ENCODE peak calls at places on chromosomes 4 and X, in seven cellular contexts. J is A549, X is IMR-90, O is fibroblast of pulmonary artery, W is tibial nerve, C is cardiac fibroblast, T is GM23338. R is an unnamed sample.

GRCh38 chrX:115616943-115617563 is 56.1 kb downstream of the PLS3 start:
- DNase-seq in J (peak; percentile 85), W (no peak), X (peak; percentile 84), O (peak; percentile 49), T (no peak), C (peak; percentile 20), R (no peak)

GRCh38 chrX:98299785-98300184 is 1416.1 kb downstream of the RPA4 start:
- DNase-seq in X (no peak), J (peak; percentile 1), O (peak; percentile 0), C (no peak), T (no peak), W (no peak), R (no peak)

GRCh38 chr4:112152496-112152895 is 7.2 kb downstream of the FAM241A start:
- DNase-seq in J (no peak), W (no peak), O (no peak), X (no peak), T (no peak), C (no peak), R (no peak)

GRCh38 chrX:102846544-102847236 is 90.4 kb upstream of the RAB40AL start:
- DNase-seq in O (peak; percentile 22), X (peak; percentile 73), T (no peak), C (peak; percentile 4), W (no peak), J (no peak), R (no peak)

GRCh38 chrX:37921758-37922157 is 74.4 kb upstream of the DYNLT3 start:
- DNase-seq in J (no peak), W (no peak), X (peak; percentile 66), T (no peak), C (peak; percentile 3), O (peak; percentile 39), R (no peak)

GRCh38 chr4:93072292-93072691 is 756.3 kb upstream of the ATOH1 start:
- DNase-seq in O (no peak), J (no peak), C (no peak), T (no peak), W (no peak), X (no peak), R (no peak)

GRCh38 chr4:156788782-156789181 is 182.8 kb downstream of the PDGFC start:
- DNase-seq in O (no peak), W (no peak), J (no peak), T (no peak), C (no peak), X (no peak), R (no peak)

GRCh38 chr4:71867598-71867997 is 83.7 kb upstream of the GC start:
- DNase-seq in T (no peak), J (no peak), C (no peak), X (peak; percentile 0), O (peak; percentile 11), W (no peak), R (no peak)

GRCh38 chr4:13990596-13991589 is 363.4 kb upstream of the BOD1L1 start:
- DNase-seq in T (no peak), O (peak; percentile 44), C (peak; percentile 39), X (peak; percentile 25), W (no peak), J (peak; percentile 91), R (no peak)

GRCh38 chr4:40552536-40552935 is 77.1 kb downstream of the RBM47 start:
- DNase-seq in W (no peak), C (no peak), O (no peak), J (peak; percentile 55), X (no peak), T (peak; percentile 58), R (no peak)

GRCh38 chr4:34158883-34159282 is 2085.4 kb downstream of the ARAP2 start:
- DNase-seq in J (no peak), T (no peak), C (no peak), W (no peak), O (no peak), X (peak; percentile 27), R (peak; percentile 7)

GRCh38 chrX:13212191-13212651 is 107.6 kb downstream of the ATXN3L start:
- DNase-seq in X (peak; percentile 13), C (peak; percentile 59), O (peak; percentile 67), T (no peak), J (no peak), W (no peak), R (no peak)

DNA sequence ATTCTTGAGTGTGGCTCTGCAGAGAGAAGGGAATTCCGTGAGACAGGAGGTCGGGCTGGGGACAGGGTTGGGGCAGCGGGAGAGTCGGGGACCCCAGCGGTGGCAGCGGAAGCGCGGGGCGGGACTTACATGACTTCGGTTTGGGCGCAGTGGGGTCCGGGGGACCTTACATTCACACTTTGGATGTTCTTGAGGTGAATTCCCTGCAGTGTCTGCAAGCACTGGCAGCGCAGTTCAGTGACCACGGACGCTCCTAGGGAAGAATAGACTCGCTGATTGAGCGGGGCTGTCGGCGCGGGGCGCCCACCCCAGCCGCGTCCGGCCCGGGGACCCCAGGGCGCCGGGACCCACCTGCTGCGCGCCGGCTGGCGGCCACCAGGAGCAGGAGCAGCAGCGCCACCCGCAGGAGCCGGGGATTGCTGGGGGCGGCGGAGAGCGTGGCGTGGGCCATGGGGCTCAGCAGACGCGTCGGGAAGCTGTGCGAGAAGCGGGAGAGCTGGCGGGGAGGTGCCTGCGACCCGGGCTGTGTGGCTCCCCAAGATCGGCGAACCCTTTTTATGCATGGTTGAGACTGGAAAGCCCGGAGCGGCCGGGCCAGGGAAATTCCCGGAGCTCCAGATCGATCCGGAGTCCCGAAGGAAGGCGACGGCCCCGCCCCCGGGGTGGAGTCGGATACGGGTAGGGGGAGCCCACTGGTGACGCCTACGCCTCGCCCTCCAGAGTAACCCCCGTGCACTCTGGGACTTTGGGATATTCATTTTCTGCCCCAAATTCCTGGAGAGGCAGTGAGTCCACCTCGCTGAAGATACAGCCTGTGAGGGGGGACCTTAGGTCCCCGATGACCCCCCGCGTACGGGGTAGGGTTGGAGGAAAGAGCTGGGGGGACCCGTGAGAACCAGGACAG is at the start of gene CXCL3:
- DNase-seq in C (peak; percentile 78), T (peak; percentile 87), J (peak; percentile 72), O (peak; percentile 71), X (peak; percentile 40), W (peak; percentile 35), R (peak; percentile 91)
- TF ChIP-seq CTCF in C (no peak), T (peak; percentile 40), J (peak; percentile 50), O (no peak), X (peak; percentile 48), W (peak; percentile 48), R (peak; percentile 17)

DNA sequence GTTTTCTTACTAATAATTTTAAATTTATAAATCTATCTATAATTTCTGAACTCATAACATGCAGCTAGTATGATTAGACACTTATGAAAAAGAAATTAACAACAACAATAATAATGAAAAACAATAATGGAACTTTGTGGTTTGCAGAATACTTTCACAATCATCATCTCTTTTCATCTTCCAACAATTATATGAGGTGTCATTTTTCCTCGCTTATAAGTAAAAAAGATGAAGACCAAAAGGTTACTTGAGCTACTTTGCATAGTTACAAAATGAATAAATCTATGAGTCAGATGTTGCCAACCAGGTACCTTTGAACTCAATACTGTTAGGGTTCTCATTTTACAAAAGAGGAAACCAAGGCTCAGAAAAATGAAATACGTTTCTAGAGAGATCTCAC is 98.5 kb upstream of the ELOVL6 start:
- DNase-seq in C (no peak), O (no peak), J (no peak), T (no peak), W (no peak), X (no peak), R (no peak)
- H3K4me3 ChIP-seq in C (no peak overlapping the region), O (no peak overlapping the region), J (no peak overlapping the region), T (no peak overlapping the region), W (no peak overlapping the region), X (no peak overlapping the region), R (no peak overlapping the region)

GRCh38 chr4:87555751-87556619 is 26.8 kb upstream of the SPARCL1 start:
- DNase-seq in C (peak; percentile 83), X (peak; percentile 58), T (no peak), W (no peak), O (peak; percentile 86), J (peak; percentile 76), R (no peak)
- TF ChIP-seq CTCF in C (peak; percentile 3), X (no peak), T (no peak), W (no peak), O (no peak), J (no peak), R (no peak)

GRCh38 chr4:80231180-80231579 is 33.9 kb downstream of the PRDM8 start:
- DNase-seq in T (no peak), J (no peak), C (no peak), O (no peak), X (no peak), W (no peak), R (no peak)

GRCh38 chr4:80235451-80235850 is 31.0 kb upstream of the FGF5 start:
- DNase-seq in J (peak; percentile 10), X (peak; percentile 82), T (no peak), C (no peak), W (no peak), O (no peak), R (no peak)

GRCh38 chr4:80232707-80233370 is 33.6 kb upstream of the FGF5 start:
- DNase-seq in O (no peak), W (no peak), X (no peak), J (no peak), T (no peak), C (no peak), R (no peak)

GRCh38 chr4:80229590-80229989 is 32.3 kb downstream of the PRDM8 start:
- DNase-seq in J (no peak), W (no peak), X (no peak), T (no peak), C (no peak), O (no peak), R (no peak)

GRCh38 chr4:80233390-80233789 is 33.1 kb upstream of the FGF5 start:
- DNase-seq in J (no peak), C (no peak), W (no peak), X (no peak), T (no peak), O (no peak), R (no peak)
- H3K4me3 ChIP-seq in J (no peak overlapping the region), C (no peak overlapping the region), W (no peak overlapping the region), X (no peak overlapping the region), T (no peak overlapping the region), O (no peak overlapping the region), R (no peak overlapping the region)

DNA sequence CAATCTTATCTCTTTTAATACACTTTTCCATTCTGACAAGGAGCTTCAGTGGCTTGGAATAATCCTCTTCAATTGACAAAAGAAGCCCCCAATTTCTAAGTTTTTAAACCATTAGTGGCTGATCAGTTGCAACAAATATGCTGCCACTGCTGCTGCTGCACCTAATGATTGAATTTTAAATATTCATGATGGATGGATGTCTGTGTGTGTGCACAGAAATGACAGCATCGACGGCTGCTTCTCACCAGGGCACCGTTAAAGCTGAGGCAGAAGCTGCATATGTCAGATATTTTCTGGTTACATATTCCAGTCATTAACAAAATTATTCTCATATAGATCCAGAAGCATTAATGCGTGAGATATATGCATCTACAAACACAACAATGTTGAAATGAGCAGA is 182.4 kb downstream of the MGST2 start:
- DNase-seq in J (no peak), O (no peak), T (no peak), X (no peak), W (no peak), C (no peak), R (no peak)
- TF ChIP-seq CTCF in J (no peak), O (no peak), T (no peak), X (no peak), W (no peak), C (no peak), R (no peak)